ENCODE peak calls at places on chromosomes 13 and 19, in four cellular contexts. H is caudate nucleus, A is kidney tubule cell, I is H9. B is an unnamed sample.

GRCh38 chr19:50870417-50871089 is 2.7 kb upstream of the KLK2 start:
- DNase-seq in H (no peak), A (no peak), I (peak), B (no peak)

GRCh38 chr13:22262328-22262920 is 591.6 kb downstream of the FGF9 start:
- DNase-seq in H (no peak), A (no peak), I (no peak), B (no peak)

GRCh38 chr19:58040751-58041525 is 7.1 kb downstream of the ZSCAN1 start:
- DNase-seq in H (no peak), A (no peak), I (no peak), B (no peak)

GRCh38 chr19:42052241-42052863 is 17.7 kb downstream of the GRIK5 start:
- DNase-seq in H (no peak), A (no peak), I (no peak), B (peak)

GRCh38 chr13:30429721-30430694 is 7.7 kb downstream of the UBE2L5 start:
- DNase-seq in H (no peak), A (peak), I (no peak), B (peak)

GRCh38 chr13:39313721-39314120 is 275.5 kb downstream of the NHLRC3 start:
- DNase-seq in H (no peak), A (no peak), I (no peak), B (no peak)

GRCh38 chr19:17584132-17584531 is 28.7 kb downstream of the COLGALT1 start:
- DNase-seq in H (no peak), A (no peak), I (no peak), B (no peak)

GRCh38 chr19:55553217-55554182 is 8.2 kb upstream of the SBK3 start:
- DNase-seq in H (no peak), A (no peak), I (no peak), B (no peak)

GRCh38 chr19:21238670-21239069 is 90.5 kb downstream of the ZNF708 start:
- DNase-seq in H (no peak), A (no peak), I (no peak), B (no peak)

GRCh38 chr19:5225486-5226345 is 114.9 kb downstream of the PTPRS start:
- DNase-seq in H (no peak), A (no peak), I (peak), B (no peak)

GRCh38 chr19:1093811-1094553 is 1.2 kb downstream of the POLR2E start:
- DNase-seq in H (no peak), A (no peak), I (no peak), B (no peak)

GRCh38 chr13:69553976-69554375 is 553.6 kb upstream of the ATXN8OS start:
- DNase-seq in H (no peak), A (no peak), I (no peak), B (no peak)

GRCh38 chr19:30722801-30723200 is 350.6 kb downstream of the ZNF536 start:
- DNase-seq in H (no peak), A (no peak), I (no peak), B (no peak)

GRCh38 chr19:7795555-7796161 is 32.6 kb downstream of the CLEC4M start:
- DNase-seq in H (no peak), A (no peak), I (no peak), B (no peak)

GRCh38 chr19:41563847-41564514 is 12.0 kb upstream of the CEACAM21 start:
- DNase-seq in H (no peak), A (peak), I (peak), B (no peak)